ENCODE peak calls at places on chromosome 13, in five cellular contexts. U is H54, S is spleen, N is lower leg skin, E is right lobe of liver. P is an unnamed sample.

GRCh38 chr13:30752991-30753616 is 17.8 kb downstream of the ALOX5AP start:
- DNase-seq in U (no peak), S (no peak), N (no peak), E (no peak), P (no peak)

GRCh38 chr13:111058796-111059506 is 56.2 kb upstream of the ARHGEF7 start:
- DNase-seq in U (no peak), S (no peak), N (no peak), E (no peak), P (no peak)

GRCh38 chr13:51797664-51798488 is 6.1 kb downstream of the DHRS12 start:
- DNase-seq in U (no peak), S (no peak), N (no peak), E (no peak), P (peak)

GRCh38 chr13:77345150-77345780 is 18.4 kb upstream of the MYCBP2 start:
- DNase-seq in U (no peak), S (no peak), N (no peak), E (no peak), P (no peak)

GRCh38 chr13:110640591-110641029 is 25.3 kb downstream of the NAXD start:
- DNase-seq in U (no peak), S (peak), N (no peak), E (peak), P (no peak)

GRCh38 chr13:23751195-23751594 is 138.0 kb downstream of the MIPEP start:
- DNase-seq in U (no peak), S (no peak), N (no peak), E (no peak), P (no peak)

GRCh38 chr13:71661921-71662320 is 205.1 kb downstream of the DACH1 start:
- DNase-seq in U (no peak), S (no peak), N (no peak), E (no peak), P (no peak)

GRCh38 chr13:102597029-102598015 is 536 bp downstream of the TPP2 start:
- DNase-seq in U (peak), S (no peak), N (peak), E (peak), P (peak)

GRCh38 chr13:27012482-27013197 is 159.0 kb downstream of the USP12 start:
- DNase-seq in U (no peak), S (no peak), N (peak), E (no peak), P (no peak)

GRCh38 chr13:84684048-84684662 is 801.9 kb upstream of the SLITRK1 start:
- DNase-seq in U (no peak), S (no peak), N (no peak), E (no peak), P (no peak)

GRCh38 chr13:51000058-51000457 is 90.5 kb downstream of the RNASEH2B start:
- DNase-seq in U (no peak), S (no peak), N (no peak), E (no peak), P (no peak)

GRCh38 chr13:25172303-25172630 is 179 bp upstream of the AMER2 start:
- DNase-seq in U (no peak), S (no peak), N (no peak), E (no peak), P (no peak)

GRCh38 chr13:38577048-38577447 is 109.8 kb upstream of the FREM2 start:
- DNase-seq in U (no peak), S (no peak), N (no peak), E (no peak), P (no peak)

GRCh38 chr13:23496255-23496654 is 62.8 kb upstream of the SACS start:
- DNase-seq in U (no peak), S (no peak), N (no peak), E (no peak), P (no peak)

GRCh38 chr13:62131604-62132003 is 716.0 kb upstream of the PCDH20 start:
- DNase-seq in U (no peak), S (no peak), N (no peak), E (no peak), P (no peak)

GRCh38 chr13:32415019-32415418 is 12.9 kb downstream of the N4BP2L1 start:
- DNase-seq in U (no peak), S (no peak), N (no peak), E (no peak), P (peak)

GRCh38 chr13:110580800-110581199 is 19.3 kb upstream of the RAB20 start:
- DNase-seq in U (no peak), S (no peak), N (no peak), E (no peak), P (no peak)

GRCh38 chr13:29937836-29938235 is 87.4 kb upstream of the UBL3 start:
- DNase-seq in U (no peak), S (no peak), N (no peak), E (no peak), P (no peak)

GRCh38 chr13:95206116-95206515 is 95.1 kb downstream of the ABCC4 start:
- DNase-seq in U (no peak), S (no peak), N (peak), E (no peak), P (no peak)

GRCh38 chr13:45335397-45336024 is 5.5 kb downstream of the TPT1 start:
- DNase-seq in U (no peak), S (no peak), N (no peak), E (no peak), P (peak)

GRCh38 chr13:45331981-45332830 is 8.8 kb downstream of the TPT1 start:
- DNase-seq in U (no peak), S (no peak), N (no peak), E (no peak), P (peak)

GRCh38 chr13:45333973-45334922 is 6.7 kb downstream of the TPT1 start:
- DNase-seq in U (no peak), S (no peak), N (no peak), E (no peak), P (no peak)

GRCh38 chr13:45332831-45333219 is 8.2 kb downstream of the TPT1 start:
- DNase-seq in U (no peak), S (no peak), N (no peak), E (no peak), P (no peak)

DNA sequence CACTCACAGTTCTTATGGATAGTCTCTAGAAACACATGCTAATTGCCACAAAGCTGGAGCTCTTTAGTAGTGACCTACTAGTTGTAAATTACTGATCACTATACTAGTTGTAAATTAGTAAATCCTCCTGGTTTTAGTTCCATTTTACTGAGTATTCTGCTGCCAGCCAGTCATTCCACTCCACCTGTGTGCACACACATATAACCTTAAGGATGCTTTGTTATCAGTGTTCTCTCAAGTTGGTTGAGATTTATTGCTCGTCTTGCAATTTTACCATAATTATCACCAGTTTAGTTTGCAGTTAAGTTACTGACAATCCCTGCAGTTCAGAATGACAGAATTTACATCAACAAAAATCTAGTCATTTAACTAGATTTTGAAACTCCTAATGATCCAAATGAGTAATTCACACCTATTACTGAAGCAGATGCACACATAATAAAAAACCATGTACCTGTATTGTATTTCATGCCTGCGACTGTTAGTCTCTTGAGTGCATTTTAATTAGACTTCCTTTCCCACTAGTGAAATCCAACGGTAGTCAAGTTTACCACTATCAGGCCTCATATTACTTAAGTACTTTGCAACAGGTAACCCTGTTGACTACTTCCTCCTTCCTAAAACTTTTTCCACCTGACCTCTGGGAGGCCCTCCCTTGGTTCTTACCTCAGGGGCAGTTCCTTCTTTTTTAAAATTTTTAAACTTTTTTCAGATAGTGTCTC is 7.6 kb downstream of the TPT1 start:
- DNase-seq in U (no peak), S (no peak), N (no peak), E (no peak), P (no peak)
- TF ChIP-seq POLR2A in U (no peak), S (no peak), N (no peak), E (no peak), P (no peak)

GRCh38 chr13:79767126-79767525 is 286.2 kb downstream of the NDFIP2 start:
- DNase-seq in U (no peak), S (no peak), N (no peak), E (no peak), P (no peak)

GRCh38 chr13:79770056-79770455 is 289.1 kb downstream of the NDFIP2 start:
- DNase-seq in U (no peak), S (no peak), N (no peak), E (no peak), P (no peak)

GRCh38 chr13:79765331-79765730 is 284.4 kb downstream of the NDFIP2 start:
- DNase-seq in U (no peak), S (no peak), N (no peak), E (no peak), P (no peak)
- TF ChIP-seq POLR2A in U (no peak), S (no peak), N (no peak), E (no peak), P (no peak)

DNA sequence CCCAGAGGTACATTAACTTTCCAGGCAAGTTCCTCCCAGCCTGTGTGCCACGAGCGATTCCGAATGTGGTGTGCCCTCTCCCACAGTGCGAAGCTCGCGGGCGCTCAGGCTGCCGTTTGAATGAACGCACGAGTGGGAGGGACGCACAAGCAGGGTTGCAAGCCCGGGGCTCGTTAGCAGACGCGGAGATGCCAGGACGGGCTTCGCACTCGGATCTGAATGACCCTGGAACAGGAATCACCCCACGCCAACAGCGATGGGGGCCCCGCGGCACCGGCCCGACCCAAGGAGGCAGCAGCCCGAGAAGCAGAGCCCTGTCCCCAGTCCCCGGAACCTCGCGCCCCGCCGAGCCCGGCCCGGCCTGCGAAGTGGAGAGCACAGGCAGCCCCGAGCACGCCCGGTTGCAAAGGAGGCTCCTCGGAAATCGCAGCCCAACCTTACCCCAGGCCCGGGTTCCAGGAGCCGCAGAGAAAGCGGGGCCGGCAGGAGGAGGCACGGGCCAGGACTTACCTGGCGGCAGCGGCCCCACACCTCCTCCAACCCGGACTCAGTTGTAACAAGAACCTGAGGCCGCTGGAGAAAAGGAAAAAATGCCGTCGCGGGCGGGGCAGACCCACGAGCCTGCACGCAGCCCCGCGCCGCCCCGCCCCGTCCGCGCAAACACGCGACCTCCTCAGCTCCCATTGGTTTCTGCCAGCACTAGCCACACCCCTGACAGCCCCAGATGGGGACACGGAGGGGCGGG is at the start of gene SLC25A30:
- DNase-seq in U (peak), S (peak), N (peak), E (peak), P (peak)
- TF ChIP-seq POLR2A in U (peak), S (peak), N (no peak), E (peak), P (no peak)

GRCh38 chr13:99307648-99308339 is 595 bp upstream of the GPR183 start:
- DNase-seq in U (peak), S (no peak), N (peak), E (no peak), P (peak)

GRCh38 chr13:99304541-99304940 is 2.7 kb downstream of the GPR183 start:
- DNase-seq in U (no peak), S (no peak), N (no peak), E (no peak), P (no peak)

GRCh38 chr13:99308481-99309087 is 1.4 kb upstream of the GPR183 start:
- DNase-seq in U (no peak), S (no peak), N (no peak), E (no peak), P (no peak)

GRCh38 chr13:99305180-99305965 is 1.8 kb downstream of the GPR183 start:
- DNase-seq in U (no peak), S (no peak), N (no peak), E (no peak), P (peak)

DNA sequence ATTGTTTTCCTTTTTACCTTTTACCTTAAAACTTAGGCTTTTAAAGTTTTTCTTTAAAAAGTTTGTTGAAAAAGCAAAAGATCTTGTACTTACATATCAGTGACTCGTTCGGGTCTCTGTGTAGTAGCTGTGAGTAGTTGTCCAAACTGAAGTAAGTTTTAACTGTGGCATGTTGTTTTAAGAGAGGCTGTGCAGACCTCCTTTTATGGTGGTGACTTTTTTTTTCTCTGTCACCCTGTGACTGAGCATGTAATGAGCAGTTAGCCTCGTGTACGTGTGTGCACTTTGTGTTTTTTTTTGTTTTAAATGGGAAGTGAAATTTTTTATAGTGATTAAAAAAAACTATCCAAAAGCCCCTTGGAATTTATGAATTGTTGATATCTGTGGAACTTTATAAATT is at the start of gene GPR183:
- DNase-seq in U (no peak), S (no peak), N (no peak), E (no peak), P (peak)
- TF ChIP-seq POLR2A in U (no peak), S (peak), N (no peak), E (peak), P (peak)

DNA sequence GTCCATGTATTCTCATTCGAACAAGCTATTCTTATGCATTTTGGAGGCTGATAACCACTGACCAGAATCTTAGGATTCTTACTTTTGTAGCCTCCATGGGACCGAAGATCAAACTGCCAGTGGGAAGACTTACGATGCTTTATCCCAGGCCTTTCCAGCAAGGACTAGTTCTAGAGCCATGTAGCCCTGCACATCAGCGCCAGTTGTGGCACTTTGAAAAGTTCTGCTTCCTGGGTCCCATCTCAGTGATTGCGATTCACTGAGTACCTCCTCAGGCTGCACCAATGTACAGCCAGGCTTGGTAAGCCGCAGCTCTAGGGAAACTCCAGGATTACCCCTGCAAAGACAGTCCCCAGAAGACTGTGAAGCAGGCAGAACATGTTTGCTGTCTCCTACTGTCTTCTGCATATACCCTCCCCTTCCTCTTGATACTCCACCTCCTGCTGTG is 18.9 kb upstream of the ENOX1 start:
- DNase-seq in U (no peak), S (no peak), N (no peak), E (no peak), P (no peak)
- TF ChIP-seq POLR2A in U (peak), S (no peak), N (no peak), E (no peak), P (no peak)

GRCh38 chr13:41193469-41193868 is 900 bp downstream of the KBTBD7 start:
- DNase-seq in U (no peak), S (no peak), N (no peak), E (no peak), P (no peak)

GRCh38 chr13:41196011-41196410 is 1.6 kb upstream of the KBTBD7 start:
- DNase-seq in U (no peak), S (no peak), N (no peak), E (no peak), P (no peak)

GRCh38 chr13:41196620-41197019 is 2.3 kb upstream of the KBTBD7 start:
- DNase-seq in U (no peak), S (no peak), N (no peak), E (no peak), P (peak)

GRCh38 chr13:41199061-41199460 is 4.7 kb upstream of the KBTBD7 start:
- DNase-seq in U (no peak), S (no peak), N (no peak), E (no peak), P (no peak)

DNA sequence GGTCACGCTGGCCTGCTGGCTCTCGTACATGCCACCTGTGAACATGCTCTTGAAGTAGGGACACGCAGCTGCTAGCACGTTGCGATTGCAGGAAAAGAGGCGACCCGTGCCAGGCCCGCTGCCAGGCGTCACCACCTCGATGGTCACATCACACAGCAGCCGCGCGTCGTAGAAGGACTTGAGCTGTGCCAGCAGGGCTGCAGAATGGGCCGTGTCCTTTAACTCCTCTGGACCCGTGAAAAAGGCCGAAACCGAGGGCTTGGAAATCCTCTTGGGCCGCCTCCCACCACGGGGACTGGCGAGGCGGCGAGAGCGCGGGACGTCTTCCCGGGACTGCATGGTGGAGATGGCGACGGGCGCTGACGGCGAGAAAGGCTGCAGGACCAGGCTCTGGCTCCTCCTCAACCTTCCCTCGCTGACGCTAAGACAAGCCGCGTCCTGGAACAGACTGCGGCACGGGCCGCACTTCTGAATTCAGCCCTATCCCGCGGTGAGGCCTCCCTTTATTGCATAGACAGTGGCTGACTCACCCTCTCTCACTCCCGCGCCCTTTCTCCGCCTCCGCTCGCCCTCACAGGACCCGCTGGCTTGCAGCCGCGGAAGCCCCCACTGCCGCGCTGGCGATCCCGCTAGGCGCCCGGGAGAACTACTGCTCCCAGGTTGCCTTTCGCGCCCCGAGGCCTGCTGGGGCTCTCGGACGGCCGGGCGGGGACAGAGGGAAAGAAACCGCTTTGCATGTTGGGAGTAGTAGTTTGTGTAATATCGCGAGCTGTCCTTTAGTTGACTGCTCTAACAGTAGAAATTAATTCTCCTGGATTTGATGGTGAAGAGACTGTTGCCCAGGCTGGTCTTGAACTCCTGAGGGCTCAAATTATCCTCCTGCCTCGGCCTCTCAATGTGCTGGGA is at the start of gene KBTBD7:
- DNase-seq in U (peak), S (peak), N (peak), E (peak), P (peak)
- TF ChIP-seq POLR2A in U (peak), S (peak), N (no peak), E (peak), P (peak)

GRCh38 chr13:75986818-75987217 is 350.7 kb downstream of the LMO7 start:
- DNase-seq in U (no peak), S (no peak), N (no peak), E (no peak), P (peak)

GRCh38 chr13:75985132-75985531 is 349.0 kb downstream of the LMO7 start:
- DNase-seq in U (no peak), S (no peak), N (no peak), E (no peak), P (peak)
- TF ChIP-seq POLR2A in U (no peak), S (no peak), N (no peak), E (no peak), P (no peak)

GRCh38 chr13:41310963-41311606 is at the start of gene NAA16:
- DNase-seq in U (peak), S (peak), N (peak), E (peak), P (peak)
- TF ChIP-seq POLR2A in U (peak), S (peak), N (no peak), E (peak), P (peak)

DNA sequence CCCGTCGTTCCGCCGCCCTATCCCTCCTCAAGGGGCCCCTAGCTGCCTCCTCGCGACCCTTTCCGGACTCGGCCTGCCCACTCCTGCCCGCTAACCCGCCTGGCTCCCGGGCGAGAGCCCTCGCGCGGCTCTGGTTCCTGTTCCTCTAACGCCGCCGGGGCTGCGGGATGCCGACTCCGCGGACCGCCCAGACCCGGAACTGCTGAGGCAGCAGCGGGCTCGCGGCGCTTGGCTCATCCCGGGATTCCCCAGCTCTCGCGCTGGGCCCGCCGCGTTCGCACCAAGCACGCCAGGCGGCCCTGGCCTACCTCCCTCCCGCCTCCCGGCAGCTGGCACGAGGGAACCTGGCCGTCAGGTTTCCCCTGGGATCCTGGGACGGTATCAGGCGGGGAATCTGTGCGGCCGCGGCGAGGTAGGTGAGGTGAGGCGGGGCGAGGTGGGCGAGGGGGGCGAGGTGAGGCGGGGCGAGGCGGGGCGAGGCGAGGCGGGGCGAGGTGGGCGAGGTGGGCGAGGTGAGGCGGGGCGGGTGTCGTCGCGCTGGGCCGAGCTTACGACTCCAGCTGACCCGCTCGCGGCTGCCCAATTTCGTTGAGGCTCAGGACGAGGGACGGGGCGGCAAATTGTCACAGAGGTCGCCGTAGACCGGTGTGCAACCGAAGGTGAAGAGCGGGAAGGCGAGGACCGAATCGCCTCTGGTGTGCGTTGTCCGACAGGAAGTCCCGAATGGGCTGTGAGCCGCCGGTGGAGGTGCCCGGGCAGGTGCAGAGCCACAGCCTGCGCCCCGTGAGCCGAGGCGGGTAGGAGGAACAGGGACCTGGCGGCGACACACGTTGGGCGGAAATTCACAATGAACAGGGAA is at the start of the genes CCDC122 and LACC1:
- DNase-seq in U (peak), S (peak), N (peak), E (peak), P (peak)
- TF ChIP-seq POLR2A in U (peak), S (peak), N (no peak), E (peak), P (peak)